ENCODE peak calls at places on chromosomes 2 and 18, in eight cellular contexts. One of them, this sample, is unnamed. For H3K4me1, the result is how much of the 10 kb centered on the place peaks cover.

GRCh38 chr18:44602845-44603244 is 77.8 kb upstream of the SETBP1 start:
- DNase-seq in CD8-positive, alpha-beta T cell: no peak
- DNase-seq in pancreas: no peak
- DNase-seq in OCI-LY7: no peak
- DNase-seq in heart left ventricle: no peak
- DNase-seq in stomach: no peak
- DNase-seq in Karpas-422: no peak
- DNase-seq in hepatocyte: no peak
- DNase-seq in this sample: no peak

GRCh38 chr18:49973592-49973991 is 160.3 kb upstream of the ACAA2 start:
- DNase-seq in CD8-positive, alpha-beta T cell: no peak
- DNase-seq in pancreas: no peak
- DNase-seq in OCI-LY7: no peak
- DNase-seq in heart left ventricle: no peak
- DNase-seq in stomach: no peak
- DNase-seq in Karpas-422: no peak
- DNase-seq in hepatocyte: no peak
- DNase-seq in this sample: no peak

GRCh38 chr18:22504665-22505064 is 87.0 kb upstream of the CTAGE1 start:
- DNase-seq in CD8-positive, alpha-beta T cell: no peak
- DNase-seq in pancreas: no peak
- DNase-seq in OCI-LY7: no peak
- DNase-seq in heart left ventricle: no peak
- DNase-seq in stomach: no peak
- DNase-seq in Karpas-422: no peak
- DNase-seq in hepatocyte: no peak
- DNase-seq in this sample: no peak

GRCh38 chr2:33873206-33873605 is 274.1 kb upstream of the FAM98A start:
- DNase-seq in CD8-positive, alpha-beta T cell: no peak
- DNase-seq in pancreas: no peak
- DNase-seq in OCI-LY7: no peak
- DNase-seq in heart left ventricle: no peak
- DNase-seq in stomach: no peak
- DNase-seq in Karpas-422: peak
- DNase-seq in hepatocyte: no peak
- DNase-seq in this sample: no peak

GRCh38 chr18:7272268-7273049 is 41.6 kb downstream of the LRRC30 start:
- DNase-seq in CD8-positive, alpha-beta T cell: no peak
- DNase-seq in pancreas: peak
- DNase-seq in OCI-LY7: no peak
- DNase-seq in heart left ventricle: peak
- DNase-seq in stomach: peak
- DNase-seq in Karpas-422: peak
- DNase-seq in hepatocyte: peak
- DNase-seq in this sample: peak

GRCh38 chr2:176118606-176119370 is 2.2 kb downstream of the HOXD10 start:
- DNase-seq in CD8-positive, alpha-beta T cell: no peak
- DNase-seq in pancreas: no peak
- DNase-seq in OCI-LY7: peak
- DNase-seq in heart left ventricle: no peak
- DNase-seq in stomach: no peak
- DNase-seq in Karpas-422: peak
- DNase-seq in hepatocyte: no peak
- DNase-seq in this sample: no peak

GRCh38 chr2:73827018-73827417 is 1.7 kb upstream of the STAMBP start:
- DNase-seq in CD8-positive, alpha-beta T cell: no peak
- DNase-seq in pancreas: no peak
- DNase-seq in OCI-LY7: peak
- DNase-seq in heart left ventricle: no peak
- DNase-seq in stomach: no peak
- DNase-seq in Karpas-422: peak
- DNase-seq in hepatocyte: peak
- DNase-seq in this sample: no peak

GRCh38 chr2:147006724-147007123 is 838.1 kb upstream of the ACVR2A start:
- DNase-seq in CD8-positive, alpha-beta T cell: no peak
- DNase-seq in pancreas: no peak
- DNase-seq in OCI-LY7: no peak
- DNase-seq in heart left ventricle: no peak
- DNase-seq in stomach: no peak
- DNase-seq in Karpas-422: no peak
- DNase-seq in hepatocyte: no peak
- DNase-seq in this sample: no peak

GRCh38 chr2:39667881-39668276 is 2.2 kb downstream of the TMEM178A start:
- DNase-seq in CD8-positive, alpha-beta T cell: no peak
- DNase-seq in pancreas: no peak
- DNase-seq in OCI-LY7: no peak
- DNase-seq in heart left ventricle: no peak
- DNase-seq in stomach: no peak
- DNase-seq in Karpas-422: no peak
- DNase-seq in hepatocyte: no peak
- DNase-seq in this sample: no peak

GRCh38 chr2:191638079-191638801 is 39.7 kb upstream of the NABP1 start:
- DNase-seq in CD8-positive, alpha-beta T cell: no peak
- DNase-seq in pancreas: no peak
- DNase-seq in OCI-LY7: no peak
- DNase-seq in heart left ventricle: no peak
- DNase-seq in stomach: no peak
- DNase-seq in Karpas-422: no peak
- DNase-seq in hepatocyte: peak
- DNase-seq in this sample: no peak

GRCh38 chr2:107412209-107412904 is 414.3 kb upstream of the RGPD4 start:
- DNase-seq in CD8-positive, alpha-beta T cell: no peak
- DNase-seq in pancreas: no peak
- DNase-seq in OCI-LY7: no peak
- DNase-seq in heart left ventricle: no peak
- DNase-seq in stomach: no peak
- DNase-seq in Karpas-422: no peak
- DNase-seq in hepatocyte: no peak
- DNase-seq in this sample: no peak

GRCh38 chr18:58223717-58224424 is 179.8 kb downstream of the NEDD4L start:
- DNase-seq in CD8-positive, alpha-beta T cell: no peak
- DNase-seq in pancreas: peak
- DNase-seq in OCI-LY7: no peak
- DNase-seq in heart left ventricle: peak
- DNase-seq in stomach: peak
- DNase-seq in Karpas-422: no peak
- DNase-seq in hepatocyte: peak
- DNase-seq in this sample: no peak

GRCh38 chr2:133760366-133760765 is 192.1 kb upstream of the NCKAP5 start:
- DNase-seq in CD8-positive, alpha-beta T cell: no peak
- DNase-seq in pancreas: no peak
- DNase-seq in OCI-LY7: no peak
- DNase-seq in heart left ventricle: no peak
- DNase-seq in stomach: no peak
- DNase-seq in Karpas-422: no peak
- DNase-seq in hepatocyte: no peak
- DNase-seq in this sample: no peak

GRCh38 chr2:224151161-224151560 is 112.1 kb upstream of the SERPINE2 start:
- DNase-seq in CD8-positive, alpha-beta T cell: no peak
- DNase-seq in pancreas: no peak
- DNase-seq in OCI-LY7: no peak
- DNase-seq in heart left ventricle: no peak
- DNase-seq in stomach: no peak
- DNase-seq in Karpas-422: no peak
- DNase-seq in hepatocyte: no peak
- DNase-seq in this sample: no peak

GRCh38 chr2:21657475-21657874 is 533.7 kb downstream of the TDRD15 start:
- DNase-seq in CD8-positive, alpha-beta T cell: no peak
- DNase-seq in pancreas: no peak
- DNase-seq in OCI-LY7: no peak
- DNase-seq in heart left ventricle: no peak
- DNase-seq in stomach: no peak
- DNase-seq in Karpas-422: no peak
- DNase-seq in hepatocyte: no peak
- DNase-seq in this sample: no peak

GRCh38 chr2:224417947-224418346 is 16.0 kb upstream of the FAM124B start:
- DNase-seq in CD8-positive, alpha-beta T cell: no peak
- DNase-seq in pancreas: no peak
- DNase-seq in OCI-LY7: no peak
- DNase-seq in heart left ventricle: no peak
- DNase-seq in stomach: no peak
- DNase-seq in Karpas-422: no peak
- DNase-seq in hepatocyte: no peak
- DNase-seq in this sample: no peak

DNA sequence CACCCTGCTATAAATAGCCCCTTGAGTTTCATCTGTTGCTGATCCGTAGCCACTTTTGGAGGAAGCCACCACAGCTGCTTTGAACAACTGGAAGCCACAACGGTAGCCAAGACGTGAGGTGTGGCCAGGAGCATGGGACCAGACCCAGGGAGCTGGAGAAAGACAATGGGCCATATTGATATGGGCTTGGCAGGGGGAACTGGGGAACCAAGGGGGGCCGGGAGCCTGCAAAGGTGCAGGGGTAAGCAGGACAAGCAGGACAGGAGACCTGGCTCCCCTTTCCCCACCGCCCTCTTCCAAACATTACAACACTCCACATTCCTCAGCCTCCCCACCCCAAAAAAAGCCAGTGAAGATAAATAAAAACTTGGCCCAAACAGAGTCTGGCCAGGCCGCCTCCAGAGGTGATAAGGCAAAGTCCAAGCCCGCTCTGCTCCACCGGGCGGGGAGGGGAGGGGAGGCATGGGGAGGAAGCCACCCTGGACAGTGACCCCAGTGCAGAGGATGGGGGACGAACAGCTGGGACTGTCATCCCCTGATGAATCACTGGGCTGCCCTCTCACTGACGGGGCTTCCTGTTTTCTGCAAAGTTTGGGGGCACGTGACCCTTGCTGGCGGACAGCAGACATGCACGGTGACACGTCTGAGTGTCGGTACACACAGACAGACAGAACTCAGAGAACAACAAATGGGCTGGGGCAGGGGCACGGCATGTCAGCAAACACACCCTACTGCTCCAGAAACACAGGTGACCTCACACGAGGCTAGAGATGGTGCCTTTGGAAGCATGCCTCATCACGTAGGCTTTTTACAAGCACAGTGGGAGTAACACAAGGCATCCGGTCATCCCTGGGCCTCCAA is 100.3 kb downstream of the TNS1 start:
- DNase-seq in CD8-positive, alpha-beta T cell: no peak
- DNase-seq in pancreas: peak
- DNase-seq in OCI-LY7: no peak
- DNase-seq in heart left ventricle: peak
- DNase-seq in stomach: peak
- DNase-seq in Karpas-422: no peak
- DNase-seq in hepatocyte: peak
- DNase-seq in this sample: peak
- H3K4me1 ChIP-seq in CD8-positive, alpha-beta T cell: under half
- H3K4me1 ChIP-seq in pancreas: half or more
- H3K4me1 ChIP-seq in OCI-LY7: under half
- H3K4me1 ChIP-seq in heart left ventricle: half or more
- H3K4me1 ChIP-seq in stomach: half or more
- H3K4me1 ChIP-seq in Karpas-422: under half
- H3K4me1 ChIP-seq in hepatocyte: under half
- H3K4me1 ChIP-seq in this sample: half or more

DNA sequence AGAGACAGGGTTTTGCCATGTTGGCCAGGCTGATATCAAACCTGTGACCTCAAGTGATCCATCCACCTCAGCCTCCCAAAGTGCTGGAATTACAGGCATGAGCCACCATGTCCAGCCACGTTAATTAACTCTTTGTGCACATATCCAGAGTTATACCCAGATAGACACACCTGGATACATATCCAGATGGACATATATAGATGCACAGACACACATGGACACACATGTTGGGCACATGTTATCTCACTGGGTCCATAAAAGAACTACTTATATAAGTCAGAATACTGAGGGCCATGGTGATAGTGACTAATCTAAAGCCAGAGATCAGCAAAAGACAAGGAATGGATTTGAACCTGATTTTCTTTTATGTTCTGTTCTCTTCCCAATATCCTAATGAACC is 158.6 kb downstream of the IRS1 start:
- DNase-seq in CD8-positive, alpha-beta T cell: no peak
- DNase-seq in pancreas: no peak
- DNase-seq in OCI-LY7: no peak
- DNase-seq in heart left ventricle: no peak
- DNase-seq in stomach: no peak
- DNase-seq in Karpas-422: no peak
- DNase-seq in hepatocyte: no peak
- DNase-seq in this sample: no peak
- H3K27ac ChIP-seq in CD8-positive, alpha-beta T cell: no peak
- H3K27ac ChIP-seq in pancreas: no peak
- H3K27ac ChIP-seq in OCI-LY7: no peak
- H3K27ac ChIP-seq in heart left ventricle: no peak
- H3K27ac ChIP-seq in stomach: no peak
- H3K27ac ChIP-seq in Karpas-422: no peak
- H3K27ac ChIP-seq in hepatocyte: no peak
- H3K27ac ChIP-seq in this sample: no peak

DNA sequence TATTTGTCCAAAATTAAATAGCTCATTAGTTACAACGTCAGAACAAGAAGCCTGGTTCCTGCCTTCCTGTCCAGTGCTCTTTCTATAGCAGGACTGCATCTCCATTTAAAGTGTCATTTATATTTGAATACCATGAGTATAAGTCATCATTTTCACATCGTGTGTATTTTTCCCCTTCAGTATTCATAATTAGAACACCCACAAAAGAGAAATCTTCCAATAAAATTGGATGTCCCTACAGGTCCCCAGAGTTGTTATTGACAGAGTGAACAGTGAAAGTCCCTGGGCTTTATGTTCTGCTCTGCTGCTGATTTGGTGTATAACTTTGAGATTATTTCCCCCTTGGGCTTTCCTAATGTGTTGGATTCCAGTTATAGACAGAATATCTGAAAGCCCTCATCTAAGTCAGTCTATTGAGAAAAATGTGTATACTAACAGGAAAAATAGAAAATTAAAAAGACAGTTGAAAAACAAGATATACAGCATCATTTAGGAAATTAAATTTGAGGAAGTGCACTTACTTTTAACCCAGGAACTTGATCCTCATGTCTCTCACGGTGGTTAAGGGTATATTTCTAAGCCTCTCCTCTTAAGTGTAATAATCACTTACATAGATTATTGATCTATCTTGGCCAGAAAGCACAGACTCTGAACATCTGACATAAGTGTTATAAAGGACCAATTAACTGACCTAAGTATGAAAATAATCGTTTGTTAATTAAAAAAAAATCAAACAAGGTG is 15.2 kb upstream of the REV1 start:
- DNase-seq in CD8-positive, alpha-beta T cell: no peak
- DNase-seq in pancreas: no peak
- DNase-seq in OCI-LY7: no peak
- DNase-seq in heart left ventricle: no peak
- DNase-seq in stomach: no peak
- DNase-seq in Karpas-422: no peak
- DNase-seq in hepatocyte: no peak
- DNase-seq in this sample: no peak
- H3K4me1 ChIP-seq in CD8-positive, alpha-beta T cell: under half
- H3K4me1 ChIP-seq in pancreas: under half
- H3K4me1 ChIP-seq in OCI-LY7: under half
- H3K4me1 ChIP-seq in heart left ventricle: under half
- H3K4me1 ChIP-seq in stomach: under half
- H3K4me1 ChIP-seq in Karpas-422: under half
- H3K4me1 ChIP-seq in hepatocyte: under half
- H3K4me1 ChIP-seq in this sample: under half

DNA sequence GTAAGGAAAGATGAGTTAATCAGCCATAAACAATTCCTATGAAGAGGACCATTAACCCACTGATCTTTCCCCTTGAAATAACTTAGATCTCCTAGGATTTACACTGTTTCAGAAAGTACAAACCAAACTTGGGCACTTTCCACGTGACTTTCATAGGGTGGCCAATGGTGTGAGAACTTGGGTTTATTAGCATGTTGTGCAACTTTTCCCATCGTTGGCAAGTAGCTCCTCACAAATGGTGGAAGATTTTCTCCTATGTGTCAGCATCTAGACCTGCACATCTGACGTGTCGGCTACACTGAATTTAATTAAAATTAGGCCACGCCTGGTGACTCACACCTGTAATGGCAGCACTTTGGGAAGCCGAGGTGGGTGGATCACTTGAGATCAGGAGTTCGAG is 116.3 kb downstream of the GALNT1 start:
- DNase-seq in CD8-positive, alpha-beta T cell: no peak
- DNase-seq in pancreas: no peak
- DNase-seq in OCI-LY7: no peak
- DNase-seq in heart left ventricle: no peak
- DNase-seq in stomach: no peak
- DNase-seq in Karpas-422: no peak
- DNase-seq in hepatocyte: no peak
- DNase-seq in this sample: no peak
- H3K27ac ChIP-seq in CD8-positive, alpha-beta T cell: no peak
- H3K27ac ChIP-seq in pancreas: no peak
- H3K27ac ChIP-seq in OCI-LY7: no peak
- H3K27ac ChIP-seq in heart left ventricle: no peak
- H3K27ac ChIP-seq in stomach: no peak
- H3K27ac ChIP-seq in Karpas-422: no peak
- H3K27ac ChIP-seq in hepatocyte: no peak
- H3K27ac ChIP-seq in this sample: no peak